ENCODE peak calls at places on chromosomes 2 and 18, in seven cellular contexts. One of them, this sample, is unnamed.

GRCh38 chr2:221075203-221075602 is 496.9 kb downstream of the EPHA4 start:
- DNase-seq in prostate gland: no peak
- DNase-seq in astrocyte: peak; percentile 94
- DNase-seq in psoas muscle: no peak
- DNase-seq in upper lobe of right lung: no peak
- DNase-seq in IMR-90: peak; percentile 92
- DNase-seq in sigmoid colon: no peak
- DNase-seq in this sample: no peak

GRCh38 chr18:67386028-67386427 is 130.5 kb downstream of the DSEL start:
- DNase-seq in prostate gland: no peak
- DNase-seq in astrocyte: peak; percentile 75
- DNase-seq in psoas muscle: no peak
- DNase-seq in upper lobe of right lung: no peak
- DNase-seq in IMR-90: peak; percentile 48
- DNase-seq in sigmoid colon: no peak
- DNase-seq in this sample: no peak

GRCh38 chr2:34936089-34936488 is 1337.0 kb upstream of the FAM98A start:
- DNase-seq in prostate gland: no peak
- DNase-seq in astrocyte: no peak
- DNase-seq in psoas muscle: no peak
- DNase-seq in upper lobe of right lung: no peak
- DNase-seq in IMR-90: no peak
- DNase-seq in sigmoid colon: no peak
- DNase-seq in this sample: no peak

GRCh38 chr2:167844714-167845530 is 402.5 kb downstream of the STK39 start:
- DNase-seq in prostate gland: no peak
- DNase-seq in astrocyte: no peak
- DNase-seq in psoas muscle: no peak
- DNase-seq in upper lobe of right lung: no peak
- DNase-seq in IMR-90: no peak
- DNase-seq in sigmoid colon: no peak
- DNase-seq in this sample: no peak

GRCh38 chr2:16278421-16279200 is 338.3 kb downstream of the MYCN start:
- DNase-seq in prostate gland: no peak
- DNase-seq in astrocyte: no peak
- DNase-seq in psoas muscle: no peak
- DNase-seq in upper lobe of right lung: no peak
- DNase-seq in IMR-90: no peak
- DNase-seq in sigmoid colon: no peak
- DNase-seq in this sample: no peak

GRCh38 chr2:229129738-229130371 is 141.2 kb downstream of the PID1 start:
- DNase-seq in prostate gland: no peak
- DNase-seq in astrocyte: peak; percentile 58
- DNase-seq in psoas muscle: peak; percentile 13
- DNase-seq in upper lobe of right lung: no peak
- DNase-seq in IMR-90: no peak
- DNase-seq in sigmoid colon: no peak
- DNase-seq in this sample: peak; percentile 18

GRCh38 chr2:236855176-236855865 is 230.4 kb upstream of the COPS8 start:
- DNase-seq in prostate gland: no peak
- DNase-seq in astrocyte: no peak
- DNase-seq in psoas muscle: no peak
- DNase-seq in upper lobe of right lung: no peak
- DNase-seq in IMR-90: no peak
- DNase-seq in sigmoid colon: peak; percentile 38
- DNase-seq in this sample: no peak

GRCh38 chr2:201715459-201715858 is 17.0 kb upstream of the MPP4 start:
- DNase-seq in prostate gland: no peak
- DNase-seq in astrocyte: no peak
- DNase-seq in psoas muscle: no peak
- DNase-seq in upper lobe of right lung: no peak
- DNase-seq in IMR-90: no peak
- DNase-seq in sigmoid colon: no peak
- DNase-seq in this sample: no peak

GRCh38 chr2:230018153-230018552 is 50.6 kb downstream of the SLC16A14 start:
- DNase-seq in prostate gland: no peak
- DNase-seq in astrocyte: peak; percentile 49
- DNase-seq in psoas muscle: no peak
- DNase-seq in upper lobe of right lung: no peak
- DNase-seq in IMR-90: peak; percentile 91
- DNase-seq in sigmoid colon: no peak
- DNase-seq in this sample: no peak

GRCh38 chr2:6704077-6704476 is 161.6 kb downstream of the CMPK2 start:
- DNase-seq in prostate gland: no peak
- DNase-seq in astrocyte: no peak
- DNase-seq in psoas muscle: no peak
- DNase-seq in upper lobe of right lung: no peak
- DNase-seq in IMR-90: no peak
- DNase-seq in sigmoid colon: no peak
- DNase-seq in this sample: no peak
- H3K9me3 ChIP-seq in prostate gland: no peaks in the 10 kb centered on the region
- H3K9me3 ChIP-seq in astrocyte: no peaks in the 10 kb centered on the region
- H3K9me3 ChIP-seq in psoas muscle: no peaks in the 10 kb centered on the region
- H3K9me3 ChIP-seq in upper lobe of right lung: peaks cover 7% of the 10 kb centered on the region
- H3K9me3 ChIP-seq in IMR-90: no peaks in the 10 kb centered on the region
- H3K9me3 ChIP-seq in sigmoid colon: peaks cover 9% of the 10 kb centered on the region
- H3K9me3 ChIP-seq in this sample: no peaks in the 10 kb centered on the region

GRCh38 chr2:14188431-14188830 is 444.1 kb upstream of the LRATD1 start:
- DNase-seq in prostate gland: no peak
- DNase-seq in astrocyte: no peak
- DNase-seq in psoas muscle: no peak
- DNase-seq in upper lobe of right lung: no peak
- DNase-seq in IMR-90: no peak
- DNase-seq in sigmoid colon: no peak
- DNase-seq in this sample: no peak
- H3K27ac ChIP-seq in prostate gland: no peak overlapping the region
- H3K27ac ChIP-seq in astrocyte: no peak overlapping the region
- H3K27ac ChIP-seq in psoas muscle: no peak overlapping the region
- H3K27ac ChIP-seq in upper lobe of right lung: no peak overlapping the region
- H3K27ac ChIP-seq in IMR-90: no peak overlapping the region
- H3K27ac ChIP-seq in sigmoid colon: no peak overlapping the region
- H3K27ac ChIP-seq in this sample: no peak overlapping the region

GRCh38 chr2:54473876-54474275 is 17.7 kb downstream of the SPTBN1 start:
- DNase-seq in prostate gland: no peak
- DNase-seq in astrocyte: peak; percentile 24
- DNase-seq in psoas muscle: no peak
- DNase-seq in upper lobe of right lung: no peak
- DNase-seq in IMR-90: no peak
- DNase-seq in sigmoid colon: no peak
- DNase-seq in this sample: no peak
- H3K4me1 ChIP-seq in prostate gland: peaks cover 6% of the 10 kb centered on the region
- H3K4me1 ChIP-seq in astrocyte: peaks cover 30% of the 10 kb centered on the region
- H3K4me1 ChIP-seq in psoas muscle: peaks cover 64% of the 10 kb centered on the region
- H3K4me1 ChIP-seq in upper lobe of right lung: peaks cover 43% of the 10 kb centered on the region
- H3K4me1 ChIP-seq in IMR-90: peaks cover 21% of the 10 kb centered on the region
- H3K4me1 ChIP-seq in sigmoid colon: peaks cover 86% of the 10 kb centered on the region
- H3K4me1 ChIP-seq in this sample: peaks cover 25% of the 10 kb centered on the region

DNA sequence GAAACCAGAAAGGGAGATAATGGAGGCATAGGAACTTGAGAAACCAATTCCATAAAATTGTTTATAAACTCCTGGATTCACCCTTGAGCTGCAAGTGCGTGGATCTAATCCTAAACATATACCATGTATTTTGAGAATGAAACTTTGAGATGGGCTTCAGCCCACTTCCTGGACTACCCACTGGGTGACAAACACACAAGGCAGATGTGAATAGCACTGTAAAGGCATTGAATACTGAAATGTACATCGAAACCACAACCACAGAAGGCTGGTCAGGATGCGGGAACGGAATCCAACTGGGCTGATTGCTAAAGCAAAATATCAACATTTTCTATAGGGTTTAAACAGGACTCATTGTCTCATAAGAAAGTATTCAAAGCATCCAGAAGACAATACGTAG is 228.5 kb upstream of the ZEB2 start:
- DNase-seq in prostate gland: no peak
- DNase-seq in astrocyte: no peak
- DNase-seq in psoas muscle: no peak
- DNase-seq in upper lobe of right lung: no peak
- DNase-seq in IMR-90: no peak
- DNase-seq in sigmoid colon: no peak
- DNase-seq in this sample: no peak
- H3K9me3 ChIP-seq in prostate gland: no peaks in the 10 kb centered on the region
- H3K9me3 ChIP-seq in astrocyte: peaks cover 4% of the 10 kb centered on the region
- H3K9me3 ChIP-seq in psoas muscle: peaks cover 11% of the 10 kb centered on the region
- H3K9me3 ChIP-seq in upper lobe of right lung: peaks cover 10% of the 10 kb centered on the region
- H3K9me3 ChIP-seq in IMR-90: peaks cover 12% of the 10 kb centered on the region
- H3K9me3 ChIP-seq in sigmoid colon: peaks cover 5% of the 10 kb centered on the region
- H3K9me3 ChIP-seq in this sample: no peaks in the 10 kb centered on the region

GRCh38 chr2:5373200-5373599 is 319.0 kb upstream of the SOX11 start:
- DNase-seq in prostate gland: no peak
- DNase-seq in astrocyte: peak; percentile 7
- DNase-seq in psoas muscle: no peak
- DNase-seq in upper lobe of right lung: no peak
- DNase-seq in IMR-90: no peak
- DNase-seq in sigmoid colon: no peak
- DNase-seq in this sample: no peak
- H3K27ac ChIP-seq in prostate gland: peak overlapping the region; percentile 18
- H3K27ac ChIP-seq in astrocyte: no peak overlapping the region
- H3K27ac ChIP-seq in psoas muscle: no peak overlapping the region
- H3K27ac ChIP-seq in upper lobe of right lung: no peak overlapping the region
- H3K27ac ChIP-seq in IMR-90: no peak overlapping the region
- H3K27ac ChIP-seq in sigmoid colon: no peak overlapping the region
- H3K27ac ChIP-seq in this sample: no peak overlapping the region

GRCh38 chr18:58965291-58965929 is 100.7 kb downstream of the ZNF532 start:
- DNase-seq in prostate gland: no peak
- DNase-seq in astrocyte: no peak
- DNase-seq in psoas muscle: no peak
- DNase-seq in upper lobe of right lung: no peak
- DNase-seq in IMR-90: no peak
- DNase-seq in sigmoid colon: no peak
- DNase-seq in this sample: no peak
- H3K4me1 ChIP-seq in prostate gland: peaks cover 13% of the 10 kb centered on the region
- H3K4me1 ChIP-seq in astrocyte: peaks cover 5% of the 10 kb centered on the region
- H3K4me1 ChIP-seq in psoas muscle: peaks cover 39% of the 10 kb centered on the region
- H3K4me1 ChIP-seq in upper lobe of right lung: peaks cover 25% of the 10 kb centered on the region
- H3K4me1 ChIP-seq in IMR-90: peaks cover 24% of the 10 kb centered on the region
- H3K4me1 ChIP-seq in sigmoid colon: peaks cover 29% of the 10 kb centered on the region
- H3K4me1 ChIP-seq in this sample: peaks cover 25% of the 10 kb centered on the region

DNA sequence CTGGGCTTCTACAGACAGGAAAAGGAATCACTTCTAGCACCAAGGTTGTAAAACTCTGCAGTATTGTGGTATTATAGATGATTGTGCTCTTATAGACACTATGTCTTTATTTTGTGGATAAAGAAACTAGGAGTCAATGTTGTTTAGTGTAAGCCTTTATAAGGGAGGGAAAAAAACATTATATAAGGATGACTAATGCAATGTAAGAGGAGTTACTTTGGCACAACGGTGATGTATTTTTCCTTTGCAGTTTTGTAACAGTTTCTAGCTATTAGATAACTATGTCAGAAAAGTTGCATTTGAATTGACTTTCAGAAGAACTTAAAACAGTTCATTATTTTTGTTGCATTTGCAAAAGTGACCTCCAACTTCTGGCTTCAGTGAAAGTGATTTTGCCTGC is 545.4 kb downstream of the CCDC85A start:
- DNase-seq in prostate gland: no peak
- DNase-seq in astrocyte: peak; percentile 15
- DNase-seq in psoas muscle: no peak
- DNase-seq in upper lobe of right lung: no peak
- DNase-seq in IMR-90: no peak
- DNase-seq in sigmoid colon: no peak
- DNase-seq in this sample: no peak
- H3K9me3 ChIP-seq in prostate gland: no peaks in the 10 kb centered on the region
- H3K9me3 ChIP-seq in astrocyte: no peaks in the 10 kb centered on the region
- H3K9me3 ChIP-seq in psoas muscle: peaks cover 14% of the 10 kb centered on the region
- H3K9me3 ChIP-seq in upper lobe of right lung: peaks cover 5% of the 10 kb centered on the region
- H3K9me3 ChIP-seq in IMR-90: peaks cover 2% of the 10 kb centered on the region
- H3K9me3 ChIP-seq in sigmoid colon: peaks cover under 1% of the 10 kb centered on the region
- H3K9me3 ChIP-seq in this sample: no peaks in the 10 kb centered on the region

DNA sequence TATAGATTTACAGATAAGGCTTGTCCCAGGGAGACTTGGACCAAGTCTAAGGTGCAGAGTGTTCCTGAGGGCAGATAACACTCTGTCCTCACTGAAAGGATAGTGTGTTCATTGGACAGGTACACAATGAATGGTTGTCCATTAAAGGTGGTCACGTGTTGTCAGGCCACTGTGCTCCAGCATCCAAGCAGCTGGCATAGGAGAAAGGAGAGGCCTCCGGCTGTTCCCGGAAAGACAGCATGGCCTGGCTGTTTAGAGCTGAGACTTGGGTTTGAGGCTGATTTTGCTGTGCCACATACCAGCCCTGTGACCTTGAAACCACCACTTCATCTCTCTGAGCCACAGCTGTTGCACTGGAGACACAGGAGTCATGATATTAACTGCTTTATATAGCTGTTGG is 19.6 kb upstream of the SULT1C3 start:
- DNase-seq in prostate gland: peak; percentile 50
- DNase-seq in astrocyte: no peak
- DNase-seq in psoas muscle: no peak
- DNase-seq in upper lobe of right lung: no peak
- DNase-seq in IMR-90: no peak
- DNase-seq in sigmoid colon: no peak
- DNase-seq in this sample: no peak
- H3K27ac ChIP-seq in prostate gland: peak overlapping the region; percentile 28
- H3K27ac ChIP-seq in astrocyte: no peak overlapping the region
- H3K27ac ChIP-seq in psoas muscle: no peak overlapping the region
- H3K27ac ChIP-seq in upper lobe of right lung: no peak overlapping the region
- H3K27ac ChIP-seq in IMR-90: no peak overlapping the region
- H3K27ac ChIP-seq in sigmoid colon: no peak overlapping the region
- H3K27ac ChIP-seq in this sample: no peak overlapping the region

GRCh38 chr2:55159037-55159651 is 72.9 kb downstream of the CLHC1 start:
- DNase-seq in prostate gland: no peak
- DNase-seq in astrocyte: no peak
- DNase-seq in psoas muscle: peak; percentile 51
- DNase-seq in upper lobe of right lung: peak; percentile 69
- DNase-seq in IMR-90: no peak
- DNase-seq in sigmoid colon: peak; percentile 78
- DNase-seq in this sample: peak; percentile 89

GRCh38 chr2:55156326-55156725 is 75.8 kb downstream of the CLHC1 start:
- DNase-seq in prostate gland: no peak
- DNase-seq in astrocyte: peak; percentile 75
- DNase-seq in psoas muscle: no peak
- DNase-seq in upper lobe of right lung: no peak
- DNase-seq in IMR-90: peak; percentile 44
- DNase-seq in sigmoid colon: no peak
- DNase-seq in this sample: no peak

GRCh38 chr2:55157474-55157884 is 74.6 kb downstream of the CLHC1 start:
- DNase-seq in prostate gland: no peak
- DNase-seq in astrocyte: no peak
- DNase-seq in psoas muscle: no peak
- DNase-seq in upper lobe of right lung: no peak
- DNase-seq in IMR-90: peak; percentile 63
- DNase-seq in sigmoid colon: no peak
- DNase-seq in this sample: no peak

GRCh38 chr2:55159752-55160151 is 72.3 kb downstream of the CLHC1 start:
- DNase-seq in prostate gland: no peak
- DNase-seq in astrocyte: no peak
- DNase-seq in psoas muscle: no peak
- DNase-seq in upper lobe of right lung: no peak
- DNase-seq in IMR-90: no peak
- DNase-seq in sigmoid colon: no peak
- DNase-seq in this sample: no peak

GRCh38 chr2:55158111-55158814 is 73.8 kb downstream of the CLHC1 start:
- DNase-seq in prostate gland: no peak
- DNase-seq in astrocyte: no peak
- DNase-seq in psoas muscle: no peak
- DNase-seq in upper lobe of right lung: no peak
- DNase-seq in IMR-90: no peak
- DNase-seq in sigmoid colon: no peak
- DNase-seq in this sample: no peak
- H3K4me1 ChIP-seq in prostate gland: peaks cover 6% of the 10 kb centered on the region
- H3K4me1 ChIP-seq in astrocyte: peaks cover 56% of the 10 kb centered on the region
- H3K4me1 ChIP-seq in psoas muscle: peaks cover 20% of the 10 kb centered on the region
- H3K4me1 ChIP-seq in upper lobe of right lung: peaks cover 85% of the 10 kb centered on the region
- H3K4me1 ChIP-seq in IMR-90: peaks cover 52% of the 10 kb centered on the region
- H3K4me1 ChIP-seq in sigmoid colon: peaks cover 79% of the 10 kb centered on the region
- H3K4me1 ChIP-seq in this sample: peaks cover 29% of the 10 kb centered on the region

This sample was measured in right cardiac atrium.